ENCODE peak calls at places on chromosomes 4 and X, in eight cellular contexts. F is mammary epithelial cell, Q is progenitor cell of endocrine pancreas, E is cardiac muscle cell, R is astrocyte of the cerebellum, C is A549, G is NCI-H1092, W is activated B cell treated with CpG ODN at 0.5 μM for 24 hours. M is an unnamed sample.
A peak's percentile ranks its signal among the peaks of the same experiment; 100 is the strongest.

GRCh38 chr4:62407534-62407933 is 1207.4 kb downstream of the ADGRL3 start:
- DNase-seq in F (no peak), Q (no peak), E (no peak), R (no peak), C (no peak), G (no peak), W (no peak), M (no peak)

GRCh38 chrX:119411959-119412358 is 12.8 kb downstream of the SLC25A43 start:
- DNase-seq in F (no peak), Q (no peak), E (peak; percentile 20), R (no peak), C (peak; percentile 37), G (no peak), W (no peak), M (no peak)

GRCh38 chr4:153383131-153383530 is 38.6 kb downstream of the MND1 start:
- DNase-seq in F (no peak), Q (no peak), E (no peak), R (no peak), C (no peak), G (no peak), W (no peak), M (no peak)

GRCh38 chrX:104335765-104336164 is 81.0 kb upstream of the ESX1 start:
- DNase-seq in F (peak; percentile 85), Q (no peak), E (no peak), R (peak; percentile 36), C (peak; percentile 38), G (no peak), W (no peak), M (no peak)

GRCh38 chr4:138003248-138003647 is 238.9 kb downstream of the SLC7A11 start:
- DNase-seq in F (no peak), Q (no peak), E (no peak), R (peak; percentile 23), C (no peak), G (no peak), W (no peak), M (no peak)

GRCh38 chr4:16082038-16082423 is 1.8 kb downstream of the PROM1 start:
- DNase-seq in F (no peak), Q (no peak), E (no peak), R (no peak), C (no peak), G (no peak), W (no peak), M (no peak)

GRCh38 chrX:1841746-1842145 is 226.9 kb downstream of the ASMT start:
- DNase-seq in F (no peak), Q (no peak), E (no peak), R (no peak), C (no peak), G (no peak), W (no peak), M (no peak)

GRCh38 chrX:136767104-136767941 is 13.4 kb downstream of the ARHGEF6 start:
- DNase-seq in F (peak; percentile 27), Q (peak; percentile 39), E (peak; percentile 61), R (peak; percentile 12), C (peak; percentile 36), G (peak; percentile 30), W (peak; percentile 46), M (no peak)

GRCh38 chr4:185470503-185471195 is 884 bp downstream of the CCDC110 start:
- DNase-seq in F (peak; percentile 38), Q (peak; percentile 34), E (peak; percentile 11), R (no peak), C (peak; percentile 9), G (peak; percentile 53), W (peak; percentile 47), M (no peak)

GRCh38 chr4:6386091-6386490 is 86.3 kb downstream of the PPP2R2C start:
- DNase-seq in F (peak; percentile 56), Q (no peak), E (no peak), R (no peak), C (no peak), G (no peak), W (no peak), M (no peak)

GRCh38 chr4:7739077-7739917 is 200.4 kb downstream of the AFAP1 start:
- DNase-seq in F (no peak), Q (no peak), E (no peak), R (no peak), C (no peak), G (no peak), W (no peak), M (no peak)

GRCh38 chr4:113153529-113154101 is 104.2 kb downstream of the ANK2 start:
- DNase-seq in F (peak; percentile 12), Q (no peak), E (no peak), R (no peak), C (peak; percentile 39), G (no peak), W (no peak), M (no peak)

GRCh38 chr4:66750273-66750672 is 795.0 kb downstream of the CENPC start:
- DNase-seq in F (no peak), Q (no peak), E (no peak), R (peak; percentile 12), C (no peak), G (no peak), W (no peak), M (no peak)

GRCh38 chr4:168877779-168878491 is 132.1 kb downstream of the CBR4 start:
- DNase-seq in F (peak; percentile 48), Q (peak; percentile 26), E (no peak), R (no peak), C (no peak), G (peak; percentile 45), W (peak; percentile 25), M (no peak)

GRCh38 chr4:13933163-13933562 is 305.6 kb upstream of the BOD1L1 start:
- DNase-seq in F (peak; percentile 40), Q (no peak), E (peak; percentile 15), R (no peak), C (no peak), G (no peak), W (no peak), M (no peak)

M was measured in iPS DF 6.9.